ENCODE peak calls at places on chromosome 2, in five cellular contexts. Q is Karpas-422, L is progenitor cell of endocrine pancreas, H is NCI-H2081, F is NCI-H526. X is an unnamed sample.

GRCh38 chr2:17479875-17480274 is 38.4 kb downstream of the RAD51AP2 start:
- DNase-seq in Q (no peak), L (no peak), H (no peak), F (no peak), X (no peak)

GRCh38 chr2:18976112-18976961 is 382.1 kb downstream of the OSR1 start:
- DNase-seq in Q (peak), L (no peak), H (no peak), F (no peak), X (no peak)

GRCh38 chr2:42830922-42831574 is 38.7 kb upstream of the HAAO start:
- DNase-seq in Q (no peak), L (no peak), H (no peak), F (no peak), X (no peak)

GRCh38 chr2:5666798-5667197 is 25.4 kb upstream of the SOX11 start:
- DNase-seq in Q (no peak), L (no peak), H (no peak), F (no peak), X (no peak)

GRCh38 chr2:173414823-173415322 is 60.2 kb downstream of the CDCA7 start:
- DNase-seq in Q (no peak), L (no peak), H (no peak), F (no peak), X (no peak)

GRCh38 chr2:535222-535621 is 142.0 kb downstream of the TMEM18 start:
- DNase-seq in Q (peak), L (no peak), H (peak), F (no peak), X (no peak)

GRCh38 chr2:104538082-104538481 is 315.8 kb upstream of the POU3F3 start:
- DNase-seq in Q (no peak), L (no peak), H (no peak), F (no peak), X (no peak)

GRCh38 chr2:215579809-215580208 is 143.9 kb upstream of the FN1 start:
- DNase-seq in Q (no peak), L (no peak), H (no peak), F (no peak), X (no peak)

GRCh38 chr2:146579154-146579930 is 1265.5 kb upstream of the ACVR2A start:
- DNase-seq in Q (no peak), L (no peak), H (no peak), F (no peak), X (no peak)

GRCh38 chr2:35962585-35962984 is 393.0 kb upstream of the CRIM1 start:
- DNase-seq in Q (no peak), L (no peak), H (no peak), F (no peak), X (no peak)

X was measured in T47D.